ENCODE peak calls at places on chromosomes 12 and 14, in five cellular contexts. B is pancreas; H is HS-5; W is mucosa of descending colon; N is activated CD4-positive, alpha-beta T cell treated with anti-CD3 and anti-CD28 coated beads, Interleukin-2, amount 50 U/mL, for 4 hours. K is an unnamed sample.
A peak's percentile ranks its signal among the peaks of the same experiment; 100 is the strongest.

GRCh38 chr12:93572712-93573551 is 457 bp downstream of the SOCS2 start:
- DNase-seq in B (peak; percentile 22), H (no peak), W (peak; percentile 49), N (peak; percentile 12), K (no peak)

GRCh38 chr14:71833476-71833875 is 98.8 kb upstream of the RGS6 start:
- DNase-seq in B (no peak), H (no peak), W (peak; percentile 55), N (no peak), K (no peak)

GRCh38 chr14:63266106-63266505 is 52.6 kb downstream of the GPHB5 start:
- DNase-seq in B (no peak), H (no peak), W (no peak), N (no peak), K (no peak)

GRCh38 chr12:121713257-121714155 is 954 bp downstream of the TMEM120B start:
- DNase-seq in B (no peak), H (no peak), W (peak; percentile 36), N (no peak), K (no peak)

GRCh38 chr12:61523276-61523992 is 736.8 kb upstream of the USP15 start:
- DNase-seq in B (no peak), H (no peak), W (no peak), N (no peak), K (no peak)

GRCh38 chr14:63897706-63898105 is 44.9 kb downstream of the SYNE2 start:
- DNase-seq in B (no peak), H (no peak), W (no peak), N (no peak), K (no peak)

GRCh38 chr14:67461341-67461985 is 27.1 kb downstream of the TMEM229B start:
- DNase-seq in B (peak; percentile 45), H (no peak), W (no peak), N (no peak), K (no peak)

GRCh38 chr12:124511259-124511985 is 56.0 kb downstream of the NCOR2 start:
- DNase-seq in B (no peak), H (no peak), W (no peak), N (no peak), K (no peak)

GRCh38 chr12:50041461-50041860 is 15.9 kb upstream of the ASIC1 start:
- DNase-seq in B (no peak), H (no peak), W (no peak), N (no peak), K (no peak)

GRCh38 chr14:54001189-54001878 is 44.7 kb upstream of the BMP4 start:
- DNase-seq in B (no peak), H (no peak), W (no peak), N (no peak), K (no peak)

GRCh38 chr12:6038160-6038559 is 86.3 kb downstream of the VWF start:
- DNase-seq in B (no peak), H (no peak), W (peak; percentile 80), N (no peak), K (no peak)

GRCh38 chr14:41785696-41786095 is 179.0 kb downstream of the LRFN5 start:
- DNase-seq in B (no peak), H (no peak), W (no peak), N (no peak), K (no peak)

GRCh38 chr14:65732112-65732511 is 319.6 kb downstream of the FUT8 start:
- DNase-seq in B (no peak), H (no peak), W (no peak), N (no peak), K (no peak)

GRCh38 chr12:14410841-14411569 is 45.5 kb downstream of the ATF7IP start:
- DNase-seq in B (no peak), H (no peak), W (no peak), N (no peak), K (no peak)

GRCh38 chr14:98210045-98210678 is 1061.8 kb downstream of the BCL11B start:
- DNase-seq in B (no peak), H (no peak), W (no peak), N (peak; percentile 33), K (no peak)

GRCh38 chr14:30994681-30995620 is 30.5 kb upstream of the AP4S1 start:
- DNase-seq in B (no peak), H (peak; percentile 30), W (no peak), N (no peak), K (no peak)

GRCh38 chr12:28936221-28936620 is 212.9 kb upstream of the FAR2 start:
- DNase-seq in B (no peak), H (no peak), W (no peak), N (no peak), K (no peak)

GRCh38 chr12:6084261-6084968 is 40.1 kb downstream of the VWF start:
- DNase-seq in B (no peak), H (no peak), W (no peak), N (no peak), K (no peak)

GRCh38 chr12:51349026-51349425 is 2.5 kb upstream of the CELA1 start:
- DNase-seq in B (no peak), H (no peak), W (no peak), N (no peak), K (no peak)

GRCh38 chr12:47276253-47277070 is 196.7 kb upstream of the AMIGO2 start:
- DNase-seq in B (peak; percentile 36), H (no peak), W (peak; percentile 77), N (no peak), K (peak; percentile 23)

GRCh38 chr14:106343636-106344035 is 817.3 kb downstream of the TMEM121 start:
- DNase-seq in B (no peak), H (no peak), W (no peak), N (no peak), K (no peak)